ENCODE peak calls at places on chromosomes 11 and 22, in eight cellular contexts. E is heart right ventricle; M is astrocyte of the cerebellum; B is CD8-positive, alpha-beta T cell; V is mucosa of descending colon; J is fibroblast of lung; A is endothelial cell of umbilical vein; O is cardiac muscle cell. Y is an unnamed sample.

GRCh38 chr11:94128171-94128745 is 383 bp upstream of the PANX1 start:
- DNase-seq in E (no peak), M (no peak), B (no peak), V (no peak), J (no peak), A (no peak), O (no peak), Y (no peak)

GRCh38 chr11:131491503-131491902 is 121.1 kb downstream of the NTM start:
- DNase-seq in E (no peak), M (no peak), B (no peak), V (no peak), J (peak; percentile 15), A (no peak), O (no peak), Y (peak; percentile 37)

GRCh38 chr22:23256986-23257888 is 76.9 kb downstream of the BCR start:
- DNase-seq in E (peak; percentile 74), M (no peak), B (no peak), V (peak; percentile 66), J (peak; percentile 51), A (no peak), O (peak; percentile 49), Y (peak; percentile 62)

GRCh38 chr11:61580292-61580888 is 486 bp downstream of the SYT7 start:
- DNase-seq in E (no peak), M (no peak), B (no peak), V (peak; percentile 45), J (no peak), A (no peak), O (no peak), Y (no peak)

GRCh38 chr22:33357894-33358440 is 299.8 kb upstream of the SYN3 start:
- DNase-seq in E (no peak), M (no peak), B (no peak), V (no peak), J (no peak), A (no peak), O (no peak), Y (no peak)

GRCh38 chr22:17260950-17261349 is 41.7 kb upstream of the ADA2 start:
- DNase-seq in E (no peak), M (no peak), B (no peak), V (peak; percentile 50), J (no peak), A (no peak), O (peak; percentile 32), Y (no peak)

GRCh38 chr11:15171956-15172355 is 57.2 kb downstream of the INSC start:
- DNase-seq in E (no peak), M (no peak), B (no peak), V (no peak), J (no peak), A (no peak), O (no peak), Y (no peak)

GRCh38 chr11:133443361-133443760 is 88.9 kb downstream of the OPCML start:
- DNase-seq in E (no peak), M (no peak), B (no peak), V (no peak), J (no peak), A (no peak), O (no peak), Y (no peak)

GRCh38 chr11:1469911-1470680 is 16.5 kb downstream of the MOB2 start:
- DNase-seq in E (no peak), M (no peak), B (no peak), V (no peak), J (no peak), A (no peak), O (no peak), Y (no peak)

GRCh38 chr11:116610190-116610589 is 162.6 kb downstream of the BUD13 start:
- DNase-seq in E (no peak), M (no peak), B (no peak), V (no peak), J (no peak), A (no peak), O (no peak), Y (no peak)

DNA sequence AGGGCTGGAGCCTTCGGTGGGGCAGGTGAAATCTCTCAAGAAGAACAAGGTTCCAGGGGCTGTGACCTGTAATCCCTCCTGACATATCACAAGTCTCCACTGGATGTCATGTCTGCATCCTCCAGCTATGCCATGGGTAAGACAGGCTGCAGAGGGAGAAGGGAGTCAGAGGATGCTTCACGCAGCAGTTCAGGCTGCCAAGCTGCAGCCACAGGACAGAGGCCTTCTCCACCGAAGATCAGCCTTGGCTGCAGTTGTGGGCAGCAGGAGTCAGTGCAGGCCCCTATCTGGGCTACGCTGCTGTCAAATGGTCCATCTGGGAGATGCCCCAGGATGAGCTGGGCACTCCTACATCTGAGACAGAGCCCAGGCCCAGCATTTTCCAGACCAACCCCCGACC is 25.0 kb downstream of the DKK3 start:
- DNase-seq in E (no peak), M (no peak), B (no peak), V (no peak), J (no peak), A (no peak), O (no peak), Y (no peak)
- TF ChIP-seq CTCF in E (no peak), M (no peak), B (no peak), V (no peak), J (no peak), A (no peak), O (no peak), Y (no peak)

DNA sequence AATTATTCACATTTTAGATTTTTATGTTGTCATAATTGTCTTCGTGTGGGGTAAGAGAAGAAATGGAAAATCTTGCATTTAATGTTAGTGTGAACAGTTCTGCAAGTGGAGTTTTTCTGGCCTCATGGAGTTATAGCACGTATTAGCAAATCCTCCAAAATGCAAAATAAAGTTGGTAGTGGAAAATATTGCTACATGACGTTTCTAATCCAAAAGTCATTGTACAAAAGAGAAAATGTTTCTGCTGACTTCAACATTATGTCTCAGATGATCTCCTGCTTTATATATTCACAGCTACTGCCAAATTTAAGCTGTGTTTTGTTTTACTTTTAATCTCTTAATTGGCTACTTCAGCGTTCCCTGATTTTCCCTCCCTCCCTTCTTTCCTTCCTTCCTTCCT is 1804.0 kb upstream of the RAG2 start:
- DNase-seq in E (no peak), M (no peak), B (no peak), V (no peak), J (no peak), A (no peak), O (no peak), Y (no peak)
- H3K4me3 ChIP-seq in E (no peak overlapping the region), M (no peak overlapping the region), B (no peak overlapping the region), V (no peak overlapping the region), J (no peak overlapping the region), A (no peak overlapping the region), O (no peak overlapping the region), Y (no peak overlapping the region)

GRCh38 chr22:49155809-49156580 is 671.7 kb downstream of the BRD1 start:
- DNase-seq in E (no peak), M (no peak), B (no peak), V (no peak), J (no peak), A (no peak), O (no peak), Y (no peak)

GRCh38 chr22:49153921-49154320 is 673.8 kb downstream of the BRD1 start:
- DNase-seq in E (no peak), M (no peak), B (no peak), V (no peak), J (no peak), A (no peak), O (no peak), Y (no peak)

GRCh38 chr22:49156662-49157285 is 670.9 kb downstream of the BRD1 start:
- DNase-seq in E (no peak), M (no peak), B (no peak), V (peak; percentile 60), J (no peak), A (no peak), O (no peak), Y (no peak)

GRCh38 chr22:49154433-49154832 is 673.2 kb downstream of the BRD1 start:
- DNase-seq in E (no peak), M (no peak), B (no peak), V (no peak), J (no peak), A (no peak), O (no peak), Y (no peak)

GRCh38 chr22:49155039-49155808 is 672.4 kb downstream of the BRD1 start:
- DNase-seq in E (no peak), M (no peak), B (no peak), V (no peak), J (no peak), A (no peak), O (peak; percentile 18), Y (no peak)
- TF ChIP-seq CTCF in E (no peak), M (no peak), B (no peak), V (no peak), J (no peak), A (no peak), O (no peak), Y (no peak)

GRCh38 chr11:128519353-128519752 is 68.0 kb downstream of the ETS1 start:
- DNase-seq in E (no peak), M (no peak), B (no peak), V (no peak), J (peak; percentile 31), A (no peak), O (no peak), Y (peak; percentile 53)
- H3K4me3 ChIP-seq in E (peak overlapping the region; percentile 81), M (peak overlapping the region; percentile 95), B (peak overlapping the region; percentile 94), V (no peak overlapping the region), J (peak overlapping the region; percentile 96), A (no peak overlapping the region), O (no peak overlapping the region), Y (peak overlapping the region; percentile 85)

GRCh38 chr11:2553886-2554285 is 109.1 kb downstream of the KCNQ1 start:
- DNase-seq in E (no peak), M (no peak), B (no peak), V (peak; percentile 23), J (no peak), A (no peak), O (no peak), Y (no peak)
- TF ChIP-seq CTCF in E (no peak), M (no peak), B (no peak), V (no peak), J (no peak), A (no peak), O (no peak), Y (no peak)

DNA sequence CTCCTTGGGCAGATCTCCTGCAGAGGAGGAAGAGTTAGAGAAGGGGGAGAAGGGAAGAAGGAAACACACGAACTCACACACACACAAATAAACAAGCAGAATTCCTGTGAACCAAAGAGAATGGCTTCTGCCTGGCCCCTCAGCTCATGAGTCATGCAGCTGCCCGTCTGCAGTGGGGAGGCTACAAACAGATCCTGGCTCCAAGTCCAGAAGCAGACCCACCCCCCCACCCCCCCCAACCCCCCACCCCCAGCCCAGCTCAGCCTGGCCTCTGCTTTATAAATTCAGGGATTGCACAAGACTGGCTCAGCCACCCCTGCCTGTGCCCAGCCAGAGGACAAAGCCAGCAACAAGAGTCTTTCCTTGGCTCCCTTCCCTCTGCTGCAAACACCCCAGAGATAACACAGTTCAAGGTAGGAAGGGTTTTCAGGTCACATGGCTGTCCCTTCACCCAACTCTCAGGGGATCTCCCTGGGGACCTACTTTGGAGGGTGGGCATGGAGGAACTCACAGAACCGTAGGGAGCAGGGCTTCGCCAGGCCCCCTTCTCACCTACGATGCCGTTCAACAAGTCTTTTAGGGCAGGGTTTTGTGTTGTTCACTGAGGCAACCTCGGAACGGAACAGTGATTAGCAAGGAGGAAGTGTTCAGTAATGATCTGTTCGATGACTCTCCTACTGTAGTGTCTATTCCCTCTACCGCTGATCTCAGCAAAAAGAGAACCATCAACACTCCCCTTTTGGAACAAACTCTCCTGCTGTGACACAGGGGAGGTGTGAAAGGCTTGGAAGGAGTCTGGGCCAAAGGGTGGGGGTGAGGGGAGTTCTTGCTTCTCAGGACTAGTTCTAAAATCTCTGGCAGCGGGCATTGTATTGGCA is 35.5 kb downstream of the RPL27A start:
- DNase-seq in E (peak; percentile 57), M (peak; percentile 71), B (no peak), V (no peak), J (peak; percentile 94), A (peak; percentile 78), O (no peak), Y (peak; percentile 94)
- H3K4me3 ChIP-seq in E (no peak overlapping the region), M (no peak overlapping the region), B (no peak overlapping the region), V (no peak overlapping the region), J (peak overlapping the region; percentile 20), A (no peak overlapping the region), O (no peak overlapping the region), Y (no peak overlapping the region)

Y was measured in cardiac fibroblast.